ENCODE peak calls at places on chromosomes 5 and 9, in seven cellular contexts. Q is endodermal cell, F is heart left ventricle, J is SJSA1, O is lung, R is H1, W is transverse colon. X is an unnamed sample.

GRCh38 chr9:20041717-20042116 is 252.9 kb upstream of the SLC24A2 start:
- DNase-seq in O (no peak), F (no peak), J (no peak), W (no peak), Q (no peak), R (no peak), X (no peak)

GRCh38 chr9:122374885-122375420 is 4.1 kb downstream of the PTGS1 start:
- DNase-seq in F (peak; percentile 86), O (no peak), Q (peak; percentile 78), W (peak; percentile 76), J (no peak), R (no peak), X (peak; percentile 76)

GRCh38 chr5:131751551-131751950 is 45.3 kb downstream of the FNIP1 start:
- DNase-seq in R (no peak), F (no peak), J (no peak), O (no peak), W (no peak), Q (no peak), X (no peak)

GRCh38 chr9:124040935-124041816 is 29.6 kb downstream of the LHX2 start:
- DNase-seq in W (peak; percentile 58), Q (peak; percentile 88), R (peak; percentile 93), F (peak; percentile 52), J (no peak), O (no peak), X (peak; percentile 68)

GRCh38 chr5:143679777-143680176 is 132.2 kb upstream of the HMHB1 start:
- DNase-seq in R (no peak), O (no peak), Q (no peak), F (no peak), W (no peak), J (no peak), X (no peak)

GRCh38 chr5:16866795-16867584 is 69.1 kb downstream of the MYO10 start:
- DNase-seq in O (no peak), Q (peak; percentile 75), W (peak; percentile 36), R (peak; percentile 58), J (peak; percentile 93), F (no peak), X (no peak)

GRCh38 chr5:9468070-9468388 is 77.8 kb downstream of the SEMA5A start:
- DNase-seq in Q (peak; percentile 54), J (peak; percentile 89), W (no peak), F (no peak), O (no peak), R (no peak), X (no peak)

GRCh38 chr9:91207481-91207888 is 154.2 kb downstream of the AUH start:
- DNase-seq in F (no peak), W (no peak), O (no peak), Q (no peak), J (no peak), R (no peak), X (no peak)

GRCh38 chr9:88782931-88783451 is 208.3 kb upstream of the S1PR3 start:
- DNase-seq in Q (no peak), W (no peak), O (no peak), J (peak; percentile 55), F (no peak), R (no peak), X (no peak)

GRCh38 chr5:134509308-134510040 is 16.0 kb upstream of the JADE2 start:
- DNase-seq in Q (no peak), F (peak; percentile 44), R (peak; percentile 43), J (peak; percentile 92), W (no peak), O (no peak), X (no peak)

GRCh38 chr5:112355058-112355685 is 63.9 kb downstream of the EPB41L4A start:
- DNase-seq in J (no peak), F (no peak), O (no peak), W (no peak), Q (no peak), R (no peak), X (no peak)

GRCh38 chr5:138391859-138392386 is 39.4 kb downstream of the KDM3B start:
- DNase-seq in Q (no peak), O (no peak), F (peak; percentile 64), W (no peak), R (no peak), J (no peak), X (no peak)

DNA sequence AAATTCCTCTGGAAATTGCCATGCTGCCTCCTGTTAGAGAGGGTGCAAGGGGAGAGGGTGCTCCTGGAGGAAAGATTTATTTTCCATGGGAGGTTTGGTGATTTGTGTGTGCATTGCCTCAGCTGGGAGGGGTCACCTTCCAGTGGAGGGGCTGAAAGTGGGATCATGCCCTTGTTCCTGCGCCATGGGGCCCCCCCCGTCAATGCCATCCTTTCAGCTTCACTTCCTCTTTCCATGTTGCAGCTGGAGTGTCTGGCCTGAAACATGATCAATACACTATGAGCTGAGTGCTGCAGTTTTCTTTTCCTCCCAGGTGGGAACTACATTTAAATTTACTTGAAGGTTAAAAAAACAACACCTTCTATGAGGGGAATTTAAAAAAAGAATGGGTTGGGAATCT is 176.8 kb downstream of the MELK start:
- DNase-seq in R (no peak), F (no peak), Q (no peak), W (no peak), J (no peak), O (no peak), X (no peak)
- H3K27me3 ChIP-seq in R (no peaks in the 10 kb centered on the region), F (no peaks in the 10 kb centered on the region), Q (peaks cover 69% of the 10 kb centered on the region), W (peaks cover 15% of the 10 kb centered on the region), J (no peaks in the 10 kb centered on the region), O (no peaks in the 10 kb centered on the region), X (no peaks in the 10 kb centered on the region)

DNA sequence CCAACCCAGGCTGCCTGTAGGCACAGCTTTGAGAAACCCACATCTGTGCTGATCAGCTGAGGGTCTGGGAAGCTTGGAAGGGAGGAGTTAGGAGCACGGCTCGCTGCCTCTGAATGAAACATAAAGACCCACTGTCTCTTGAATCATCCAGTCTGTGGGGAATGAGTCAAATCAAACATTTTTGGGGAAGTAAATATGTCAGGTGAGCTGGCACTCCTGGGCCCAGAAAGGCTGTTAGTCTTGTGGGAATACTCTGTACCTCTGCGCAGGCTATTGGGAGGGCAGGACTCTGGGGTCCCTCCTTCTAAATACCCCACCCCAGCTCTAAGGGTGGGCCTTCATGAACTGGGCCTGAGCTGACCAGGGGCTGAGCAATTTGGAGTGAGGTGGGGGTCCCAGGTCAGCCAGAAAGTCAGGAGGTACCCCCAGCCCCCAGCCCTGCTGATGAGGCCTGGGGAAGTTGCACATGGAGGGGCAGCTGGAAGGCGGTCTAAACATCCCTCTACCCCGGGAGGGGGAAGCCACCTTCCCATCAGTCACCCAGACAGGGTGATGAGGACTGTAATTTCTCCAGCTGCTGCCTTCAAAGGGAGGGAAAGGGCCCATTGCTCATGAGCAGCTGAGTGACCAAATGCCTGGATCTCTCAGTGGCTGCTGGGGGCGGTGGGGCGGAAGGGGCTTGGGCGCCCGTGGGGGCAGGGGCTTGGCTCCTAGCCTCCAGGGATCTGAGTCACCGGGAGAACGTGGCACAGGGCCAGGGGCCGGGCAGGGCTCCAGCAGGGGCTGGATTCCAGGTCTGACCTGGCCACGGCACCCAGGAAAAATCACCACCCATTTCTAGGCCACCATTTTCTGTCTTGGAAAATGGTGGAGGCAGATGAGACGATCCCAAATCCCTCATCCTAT is 10.8 kb downstream of the FIBCD1 start:
- DNase-seq in R (no peak), O (no peak), W (peak; percentile 32), J (peak; percentile 69), Q (no peak), F (peak; percentile 60), X (peak; percentile 57)
- H3K27me3 ChIP-seq in R (no peaks in the 10 kb centered on the region), O (no peaks in the 10 kb centered on the region), W (peaks cover 48% of the 10 kb centered on the region), J (peaks cover 1% of the 10 kb centered on the region), Q (no peaks in the 10 kb centered on the region), F (no peaks in the 10 kb centered on the region), X (no peaks in the 10 kb centered on the region)

GRCh38 chr5:174609116-174609515 is 115.3 kb upstream of the MSX2 start:
- DNase-seq in J (no peak), Q (no peak), F (no peak), O (no peak), R (no peak), W (no peak), X (no peak)

GRCh38 chr5:174612686-174613085 is 111.7 kb upstream of the MSX2 start:
- DNase-seq in W (no peak), F (no peak), O (no peak), Q (peak; percentile 37), R (no peak), J (no peak), X (no peak)

GRCh38 chr5:174614500-174615135 is 109.8 kb upstream of the MSX2 start:
- DNase-seq in J (no peak), F (no peak), Q (peak; percentile 29), O (no peak), W (no peak), R (no peak), X (no peak)

GRCh38 chr5:174608631-174609097 is 115.7 kb upstream of the MSX2 start:
- DNase-seq in W (peak; percentile 20), O (peak; percentile 68), Q (no peak), R (no peak), F (peak; percentile 46), J (no peak), X (no peak)

GRCh38 chr5:174610968-174611367 is 113.4 kb upstream of the MSX2 start:
- DNase-seq in O (peak; percentile 72), Q (no peak), J (no peak), R (no peak), W (peak; percentile 10), F (no peak), X (no peak)
- H3K27me3 ChIP-seq in O (no peaks in the 10 kb centered on the region), Q (peaks cover 36% of the 10 kb centered on the region), J (no peaks in the 10 kb centered on the region), R (no peaks in the 10 kb centered on the region), W (peaks cover 1% of the 10 kb centered on the region), F (no peaks in the 10 kb centered on the region), X (no peaks in the 10 kb centered on the region)

GRCh38 chr5:93603191-93603590 is 20.2 kb downstream of the NR2F1 start:
- DNase-seq in Q (no peak), O (no peak), R (no peak), W (no peak), F (no peak), J (no peak), X (no peak)

GRCh38 chr5:93601433-93602175 is 18.6 kb downstream of the NR2F1 start:
- DNase-seq in Q (no peak), R (no peak), W (no peak), F (no peak), O (no peak), J (no peak), X (no peak)

GRCh38 chr5:93603711-93604118 is 20.7 kb downstream of the NR2F1 start:
- DNase-seq in R (peak; percentile 64), O (no peak), W (no peak), F (no peak), J (no peak), Q (peak; percentile 70), X (no peak)

GRCh38 chr5:93601053-93601429 is 18.0 kb downstream of the NR2F1 start:
- DNase-seq in R (no peak), O (no peak), W (no peak), Q (no peak), F (no peak), J (no peak), X (no peak)

DNA sequence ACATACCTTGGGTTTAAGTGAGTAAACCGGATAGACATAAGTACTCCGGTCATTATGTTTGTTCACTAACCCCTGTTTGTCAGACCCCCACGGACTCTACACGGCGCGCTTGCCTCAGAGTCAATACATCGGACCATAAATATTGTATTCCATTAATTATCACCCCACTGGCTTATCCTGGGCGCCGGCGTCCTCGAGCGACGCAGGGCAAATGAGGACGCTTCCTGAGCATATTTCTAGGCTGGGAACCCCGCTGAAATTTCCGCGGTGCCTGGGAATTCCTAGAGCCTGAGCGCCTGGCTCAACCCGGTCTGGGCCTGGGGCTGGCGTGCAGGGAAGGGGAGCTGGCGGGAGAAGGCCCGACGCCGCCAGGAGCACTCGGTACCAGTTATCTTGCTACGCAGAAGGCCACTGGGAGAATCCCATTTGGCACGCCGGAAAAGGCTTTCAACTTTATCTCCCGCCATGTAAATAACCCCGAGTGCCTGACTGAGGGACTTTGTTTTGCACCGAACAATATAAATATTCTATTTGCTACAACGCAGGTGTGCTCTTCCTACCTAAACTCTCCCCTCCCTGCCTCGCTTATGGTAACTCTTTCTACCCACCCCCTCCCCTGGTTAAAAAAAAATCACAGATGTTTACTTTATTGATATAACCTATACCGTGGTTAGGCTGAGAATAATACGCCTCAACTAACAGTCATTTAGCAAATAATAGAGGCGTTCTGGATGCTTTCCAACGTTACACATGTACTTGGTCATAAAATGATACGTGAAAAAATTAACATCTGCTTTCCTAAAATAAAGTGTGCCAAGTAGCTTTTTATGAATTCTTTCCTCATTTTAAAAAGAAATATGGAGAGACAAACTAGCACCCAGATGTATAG is 19.5 kb downstream of the NR2F1 start:
- DNase-seq in R (peak; percentile 67), F (no peak), J (no peak), W (no peak), O (no peak), Q (peak; percentile 86), X (no peak)
- H3K27me3 ChIP-seq in R (peaks cover 100% of the 10 kb centered on the region), F (peaks cover 67% of the 10 kb centered on the region), J (no peaks in the 10 kb centered on the region), W (peaks cover 100% of the 10 kb centered on the region), O (no peaks in the 10 kb centered on the region), Q (peaks cover 100% of the 10 kb centered on the region), X (no peaks in the 10 kb centered on the region)